ENCODE peak calls at places on chromosomes 4 and X, in five cellular contexts. F is RWPE1, P is testis, G is upper lobe of right lung, Q is IMR-90. Z is an unnamed sample.

GRCh38 chr4:29326816-29327215 is 1393.4 kb upstream of the PCDH7 start:
- DNase-seq in F (peak), P (no peak), G (no peak), Q (peak), Z (no peak)

GRCh38 chr4:128665514-128665913 is 144.0 kb upstream of the JADE1 start:
- DNase-seq in F (no peak), P (no peak), G (no peak), Q (peak), Z (no peak)

GRCh38 chr4:88672987-88673386 is 24.6 kb downstream of the NAP1L5 start:
- DNase-seq in F (no peak), P (peak), G (no peak), Q (peak), Z (no peak)

GRCh38 chrX:20265221-20265725 is 1.4 kb downstream of the RPS6KA3 start:
- DNase-seq in F (peak), P (peak), G (peak), Q (peak), Z (peak)

GRCh38 chr4:72899214-72899613 is 170.3 kb downstream of the COX18 start:
- DNase-seq in F (no peak), P (no peak), G (no peak), Q (no peak), Z (no peak)

GRCh38 chr4:83947111-83947510 is 411.2 kb downstream of the GPAT3 start:
- DNase-seq in F (no peak), P (no peak), G (no peak), Q (no peak), Z (no peak)

GRCh38 chr4:83657336-83657735 is 121.4 kb downstream of the GPAT3 start:
- DNase-seq in F (no peak), P (no peak), G (no peak), Q (no peak), Z (no peak)

GRCh38 chr4:5220028-5220427 is 168.7 kb downstream of the STK32B start:
- DNase-seq in F (peak), P (no peak), G (no peak), Q (peak), Z (no peak)

GRCh38 chr4:112895785-112896184 is 153.7 kb upstream of the ANK2 start:
- DNase-seq in F (no peak), P (no peak), G (no peak), Q (no peak), Z (no peak)

GRCh38 chrX:11381464-11381863 is 88.3 kb downstream of the AMELX start:
- DNase-seq in F (peak), P (peak), G (no peak), Q (peak), Z (no peak)

GRCh38 chrX:133610056-133610455 is 194.8 kb upstream of the GPC4 start:
- DNase-seq in F (no peak), P (no peak), G (no peak), Q (no peak), Z (no peak)
- TF ChIP-seq CTCF in F (no peak), P (no peak), G (no peak), Q (no peak), Z (no peak)

GRCh38 chr4:181702864-181703263 is 540.3 kb upstream of the TENM3 start:
- DNase-seq in F (no peak), P (no peak), G (no peak), Q (no peak), Z (no peak)
- TF ChIP-seq CTCF in F (no peak), P (no peak), G (no peak), Q (no peak), Z (no peak)

GRCh38 chrX:94752434-94753169 is 1078.6 kb downstream of the FAM133A start:
- DNase-seq in F (no peak), P (no peak), G (no peak), Q (no peak), Z (no peak)
- TF ChIP-seq CTCF in F (no peak), P (no peak), G (no peak), Q (no peak), Z (no peak)

GRCh38 chr4:121824171-121824527 is 466 bp upstream of the CCNA2 start:
- DNase-seq in F (no peak), P (no peak), G (no peak), Q (no peak), Z (no peak)

GRCh38 chr4:121824950-121825349 is 1.3 kb upstream of the CCNA2 start:
- DNase-seq in F (no peak), P (no peak), G (no peak), Q (no peak), Z (no peak)

GRCh38 chr4:121823505-121824170 is at the start of gene CCNA2:
- DNase-seq in F (peak), P (peak), G (peak), Q (peak), Z (peak)

GRCh38 chr4:121822047-121822446 is 1.6 kb downstream of the CCNA2 start:
- DNase-seq in F (no peak), P (no peak), G (no peak), Q (no peak), Z (no peak)

DNA sequence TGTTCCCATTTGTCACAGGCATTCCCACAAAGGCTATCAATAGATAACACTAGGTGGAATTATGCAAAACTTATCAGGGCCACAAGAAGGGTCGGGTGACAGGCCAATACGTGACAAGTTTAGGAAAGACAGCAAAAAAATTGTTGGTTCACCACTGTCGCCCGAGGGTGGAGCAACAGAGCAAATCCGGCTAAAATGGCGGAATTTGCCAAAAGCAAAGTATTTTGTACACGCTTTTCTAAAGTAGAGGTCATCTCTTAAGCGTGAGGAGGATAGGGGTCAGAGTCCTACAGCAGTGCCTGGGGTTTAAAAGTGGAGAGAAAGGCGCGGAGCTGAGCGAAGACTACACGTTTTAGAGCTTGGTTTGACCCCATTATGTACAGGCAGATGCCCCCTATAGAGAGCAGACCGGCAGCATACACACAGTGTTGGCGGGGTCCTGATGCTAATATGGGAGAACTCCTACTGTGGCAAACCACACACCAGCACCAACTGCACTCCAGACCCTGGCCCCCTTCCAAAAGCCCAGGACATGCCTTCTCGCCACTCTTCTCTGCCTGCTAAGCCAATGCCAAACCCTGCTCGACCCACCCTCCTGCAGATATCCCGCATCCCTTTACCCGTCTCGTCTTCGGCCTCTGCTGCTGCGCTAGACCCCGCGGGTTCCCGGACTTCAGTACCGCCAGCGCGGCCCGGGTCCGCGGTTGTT is 733 bp downstream of the CCNA2 start:
- DNase-seq in F (peak), P (peak), G (no peak), Q (no peak), Z (no peak)
- TF ChIP-seq CTCF in F (peak), P (no peak), G (no peak), Q (no peak), Z (no peak)

GRCh38 chr4:116055857-116056827 is 942.7 kb upstream of the NDST4 start:
- DNase-seq in F (no peak), P (no peak), G (no peak), Q (no peak), Z (no peak)
- TF ChIP-seq CTCF in F (peak), P (no peak), G (peak), Q (no peak), Z (no peak)

GRCh38 chr4:54802336-54802735 is 144.6 kb downstream of the KIT start:
- DNase-seq in F (no peak), P (no peak), G (no peak), Q (no peak), Z (no peak)

GRCh38 chr4:54800831-54801530 is 143.2 kb downstream of the KIT start:
- DNase-seq in F (no peak), P (no peak), G (no peak), Q (no peak), Z (no peak)

DNA sequence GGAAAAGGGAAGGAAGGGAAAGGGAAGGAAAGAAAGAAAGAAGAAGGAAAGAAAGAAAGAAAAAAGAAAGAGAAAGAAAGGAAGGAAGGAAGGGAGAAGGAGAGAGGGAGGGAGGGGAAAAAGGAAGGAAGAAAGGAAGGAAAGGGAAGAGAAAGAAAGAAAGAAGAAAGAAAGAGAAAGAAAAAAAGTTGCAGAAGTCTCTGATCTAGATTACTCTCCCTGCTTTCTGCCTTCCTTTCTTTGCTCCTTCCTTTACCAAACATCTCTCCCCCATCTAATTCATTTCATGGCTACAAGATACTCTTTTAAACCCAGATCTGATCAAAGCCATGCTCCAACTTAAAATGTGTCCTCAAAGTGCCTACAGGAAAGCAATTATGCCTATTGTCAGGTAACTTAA is 148.6 kb downstream of the KIT start:
- DNase-seq in F (no peak), P (no peak), G (no peak), Q (no peak), Z (no peak)
- TF ChIP-seq CTCF in F (no peak), P (no peak), G (no peak), Q (no peak), Z (no peak)

Z was measured in omental fat pad.